ENCODE peak calls at places on chromosome 4, in ten cellular contexts. K is GM12864; D is MCF 10A; G is GM13976; M is iPS-NIHi11; F is A673; L is ureter; X is aorta; O is epithelial cell of esophagus; E is stimulated activated CD4-positive, alpha-beta T cell treated with anti-CD3 and anti-CD28 coated beads, Interleukin-4, amount 100 ng/mL, for 4 hours. J is an unnamed sample.

GRCh38 chr4:7043521-7044414 is 596 bp downstream of the TADA2B start:
- DNase-seq in K (no peak), D (peak), G (no peak), M (no peak), F (peak), L (no peak), X (peak), O (peak), E (peak), J (peak)

GRCh38 chr4:173246719-173247118 is 78.1 kb downstream of the GALNT7 start:
- DNase-seq in K (no peak), D (no peak), G (no peak), M (no peak), F (peak), L (no peak), X (no peak), O (no peak), E (no peak), J (no peak)

GRCh38 chr4:145619639-145619996 is 433 bp downstream of the MMAA start:
- DNase-seq in K (peak), D (peak), G (no peak), M (no peak), F (no peak), L (peak), X (peak), O (peak), E (peak), J (peak)

GRCh38 chr4:54539500-54540029 is 118.2 kb upstream of the KIT start:
- DNase-seq in K (no peak), D (peak), G (peak), M (peak), F (peak), L (peak), X (peak), O (peak), E (no peak), J (no peak)

GRCh38 chr4:121898150-121898549 is 27.9 kb upstream of the BBS7 start:
- DNase-seq in K (no peak), D (no peak), G (no peak), M (no peak), F (peak), L (no peak), X (no peak), O (peak), E (no peak), J (peak)

GRCh38 chr4:38523524-38524448 is 140.2 kb upstream of the KLF3 start:
- DNase-seq in K (peak), D (no peak), G (peak), M (no peak), F (no peak), L (peak), X (no peak), O (peak), E (peak), J (no peak)

GRCh38 chr4:84750956-84751275 is 168.0 kb downstream of the CDS1 start:
- DNase-seq in K (no peak), D (no peak), G (no peak), M (no peak), F (no peak), L (no peak), X (no peak), O (no peak), E (no peak), J (no peak)

GRCh38 chr4:37827030-37827705 is 682 bp downstream of the PGM2 start:
- DNase-seq in K (no peak), D (peak), G (peak), M (peak), F (no peak), L (peak), X (no peak), O (peak), E (peak), J (no peak)